ENCODE peak calls at places on chromosomes 5 and 9, in four cellular contexts. J is omental fat pad, X is spleen, D is breast epithelium. N is an unnamed sample.

GRCh38 chr5:140246378-140247122 is 56.4 kb downstream of the PFDN1 start:
- DNase-seq in D (no peak), X (no peak), J (no peak), N (no peak)

GRCh38 chr5:78405820-78406750 is 45.7 kb downstream of the SCAMP1 start:
- DNase-seq in X (no peak), D (no peak), J (no peak), N (no peak)

GRCh38 chr9:109421034-109421700 is 76.9 kb downstream of the PTPN3 start:
- DNase-seq in D (no peak), X (no peak), J (no peak), N (no peak)

GRCh38 chr5:59525957-59526356 is 367.6 kb downstream of the PDE4D start:
- DNase-seq in X (no peak), J (no peak), D (no peak), N (no peak)

GRCh38 chr9:35673132-35673997 is at the start of gene CA9:
- DNase-seq in J (no peak), D (no peak), X (no peak), N (peak; percentile 21)

GRCh38 chr5:72235725-72236124 is 84.3 kb downstream of the MRPS27 start:
- DNase-seq in X (no peak), J (no peak), D (no peak), N (no peak)

GRCh38 chr5:134559672-134560071 is 34.2 kb downstream of the JADE2 start:
- DNase-seq in D (no peak), X (no peak), J (no peak), N (no peak)

GRCh38 chr5:134524826-134525686 is at the start of gene JADE2:
- DNase-seq in X (peak; percentile 96), D (peak; percentile 84), J (peak; percentile 39), N (peak; percentile 86)

GRCh38 chr5:134552301-134552700 is 26.8 kb downstream of the JADE2 start:
- DNase-seq in D (no peak), J (peak; percentile 42), X (no peak), N (no peak)

GRCh38 chr9:120384925-120385272 is 195.1 kb downstream of the CDK5RAP2 start:
- DNase-seq in J (no peak), D (no peak), X (no peak), N (no peak)

GRCh38 chr5:27130587-27130986 is 92.2 kb upstream of the CDH9 start:
- DNase-seq in J (no peak), X (no peak), D (no peak), N (no peak)

GRCh38 chr5:134893748-134894505 is 11.0 kb upstream of the PCBD2 start:
- DNase-seq in X (no peak), D (no peak), J (no peak), N (no peak)

GRCh38 chr5:64690417-64691151 is at the start of gene SHISAL2B:
- DNase-seq in J (no peak), D (no peak), X (peak; percentile 75), N (peak; percentile 14)

GRCh38 chr9:1207681-1208080 is 157.5 kb downstream of the DMRT2 start:
- DNase-seq in J (no peak), D (no peak), X (no peak), N (no peak)

GRCh38 chr5:16461782-16462181 is 3.8 kb downstream of the ZNF622 start:
- DNase-seq in X (no peak), D (no peak), J (no peak), N (no peak)

GRCh38 chr5:11815481-11815880 is 88.8 kb downstream of the CTNND2 start:
- DNase-seq in D (no peak), J (no peak), X (no peak), N (no peak)

GRCh38 chr9:110016340-110016739 is 191.6 kb downstream of the C9orf152 start:
- DNase-seq in J (no peak), X (no peak), D (no peak), N (no peak)

GRCh38 chr9:127437497-127438264 is 13.5 kb downstream of the ZNF79 start:
- DNase-seq in D (no peak), J (no peak), X (no peak), N (peak; percentile 54)
- TF ChIP-seq CTCF in D (no peak), J (no peak), X (no peak), N (no peak)

DNA sequence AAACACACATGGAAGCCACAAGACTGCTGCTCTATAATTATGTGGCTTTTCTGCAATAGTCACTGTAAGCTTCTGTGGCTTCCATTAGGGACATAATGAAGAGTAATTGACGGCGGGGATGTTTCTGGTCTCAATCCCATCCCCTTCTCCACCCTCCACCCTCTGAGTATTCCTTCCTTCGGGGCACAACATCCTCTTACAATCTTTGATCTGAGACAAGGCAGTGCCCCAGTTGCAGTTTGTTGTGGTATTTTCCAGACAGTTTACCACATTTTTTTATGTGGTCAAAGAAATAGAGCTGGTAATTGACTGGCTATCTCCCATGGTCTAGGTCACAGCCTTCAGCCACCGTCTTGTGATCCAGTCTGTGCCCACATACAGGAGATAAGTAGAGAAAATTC is 277.7 kb downstream of the NR2F1-AS1 start:
- DNase-seq in J (no peak), X (no peak), D (no peak), N (no peak)
- TF ChIP-seq CTCF in J (no peak), X (no peak), D (no peak), N (no peak)

GRCh38 chr5:181043285-181044092 is 3.4 kb downstream of the BTNL9 start:
- DNase-seq in J (no peak), D (no peak), X (peak; percentile 69), N (no peak)
- TF ChIP-seq CTCF in J (no peak), D (no peak), X (peak; percentile 31), N (no peak)

DNA sequence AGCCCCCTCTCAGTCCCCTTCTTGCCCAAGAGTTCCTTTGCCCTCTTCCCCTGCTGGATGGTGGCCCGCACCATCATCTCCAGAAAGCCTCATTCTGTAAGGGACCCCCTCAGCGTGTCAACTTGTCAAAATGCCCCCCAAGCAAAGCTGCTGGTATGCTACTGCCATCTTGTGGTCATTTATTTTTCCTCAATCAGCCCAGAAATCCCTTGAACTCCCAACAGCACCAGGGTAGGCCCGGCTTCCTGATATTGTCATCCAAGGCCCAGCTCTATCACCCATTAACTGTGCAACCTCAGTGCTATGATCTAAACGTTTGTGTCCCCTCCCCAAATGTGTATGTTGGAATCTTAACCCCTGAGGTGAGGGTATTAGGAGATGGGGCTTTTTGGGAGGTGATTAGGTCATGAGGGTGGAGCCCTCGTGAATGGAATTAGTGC is 53.2 kb upstream of the FBXW11 start:
- DNase-seq in D (no peak), X (no peak), J (no peak), N (no peak)
- TF ChIP-seq CTCF in D (no peak), X (peak; percentile 32), J (no peak), N (peak; percentile 60)

GRCh38 chr9:70121818-70122436 is 78.3 kb downstream of the MAMDC2 start:
- DNase-seq in D (no peak), X (no peak), J (no peak), N (no peak)

GRCh38 chr9:70117835-70118319 is 74.2 kb downstream of the MAMDC2 start:
- DNase-seq in X (no peak), J (no peak), D (no peak), N (no peak)

GRCh38 chr9:70119786-70120185 is 76.1 kb downstream of the MAMDC2 start:
- DNase-seq in J (no peak), X (no peak), D (no peak), N (no peak)

GRCh38 chr9:70123695-70124094 is 80.0 kb downstream of the MAMDC2 start:
- DNase-seq in D (no peak), J (no peak), X (no peak), N (no peak)

GRCh38 chr9:70120834-70121510 is 77.3 kb downstream of the MAMDC2 start:
- DNase-seq in J (no peak), D (no peak), X (no peak), N (no peak)
- TF ChIP-seq CTCF in J (no peak), D (no peak), X (no peak), N (no peak)

GRCh38 chr5:9657819-9658218 is 27.7 kb upstream of the TAS2R1 start:
- DNase-seq in D (no peak), X (no peak), J (no peak), N (no peak)

GRCh38 chr5:9653061-9653460 is 22.9 kb upstream of the TAS2R1 start:
- DNase-seq in X (no peak), D (no peak), J (no peak), N (no peak)

GRCh38 chr5:9653811-9654210 is 23.7 kb upstream of the TAS2R1 start:
- DNase-seq in J (no peak), X (no peak), D (no peak), N (no peak)

GRCh38 chr5:9654886-9655285 is 24.7 kb upstream of the TAS2R1 start:
- DNase-seq in J (no peak), X (no peak), D (no peak), N (no peak)

DNA sequence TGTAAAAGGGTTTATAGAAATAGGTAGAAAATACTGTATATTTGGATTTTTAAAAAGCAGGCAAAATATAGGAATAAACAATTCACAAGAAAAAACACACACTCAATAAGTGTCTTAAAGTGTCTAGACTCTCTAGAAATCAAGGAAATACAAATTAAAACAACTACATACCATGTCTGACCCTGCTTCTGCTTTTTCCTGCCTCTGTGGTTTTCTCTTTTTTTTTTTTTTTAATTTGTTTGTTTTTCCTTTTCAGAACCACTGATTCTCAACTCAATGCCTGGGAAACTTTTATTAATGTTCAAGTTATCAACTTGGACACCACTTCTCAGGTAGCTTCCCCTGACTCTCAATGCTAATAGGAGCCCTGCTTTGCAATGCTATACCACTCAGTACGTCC is 25.5 kb upstream of the TAS2R1 start:
- DNase-seq in X (no peak), D (no peak), J (no peak), N (no peak)
- TF ChIP-seq CTCF in X (no peak), D (no peak), J (no peak), N (no peak)

GRCh38 chr9:79685576-79685975 is 113.8 kb downstream of the TLE4 start:
- DNase-seq in X (no peak), D (no peak), J (no peak), N (no peak)

GRCh38 chr9:79684711-79685575 is 113.2 kb downstream of the TLE4 start:
- DNase-seq in J (no peak), X (no peak), D (no peak), N (no peak)

GRCh38 chr9:79688363-79688762 is 116.6 kb downstream of the TLE4 start:
- DNase-seq in X (no peak), D (no peak), J (no peak), N (no peak)

GRCh38 chr9:79687131-79687447 is 115.3 kb downstream of the TLE4 start:
- DNase-seq in J (no peak), D (peak; percentile 46), X (no peak), N (peak; percentile 83)

DNA sequence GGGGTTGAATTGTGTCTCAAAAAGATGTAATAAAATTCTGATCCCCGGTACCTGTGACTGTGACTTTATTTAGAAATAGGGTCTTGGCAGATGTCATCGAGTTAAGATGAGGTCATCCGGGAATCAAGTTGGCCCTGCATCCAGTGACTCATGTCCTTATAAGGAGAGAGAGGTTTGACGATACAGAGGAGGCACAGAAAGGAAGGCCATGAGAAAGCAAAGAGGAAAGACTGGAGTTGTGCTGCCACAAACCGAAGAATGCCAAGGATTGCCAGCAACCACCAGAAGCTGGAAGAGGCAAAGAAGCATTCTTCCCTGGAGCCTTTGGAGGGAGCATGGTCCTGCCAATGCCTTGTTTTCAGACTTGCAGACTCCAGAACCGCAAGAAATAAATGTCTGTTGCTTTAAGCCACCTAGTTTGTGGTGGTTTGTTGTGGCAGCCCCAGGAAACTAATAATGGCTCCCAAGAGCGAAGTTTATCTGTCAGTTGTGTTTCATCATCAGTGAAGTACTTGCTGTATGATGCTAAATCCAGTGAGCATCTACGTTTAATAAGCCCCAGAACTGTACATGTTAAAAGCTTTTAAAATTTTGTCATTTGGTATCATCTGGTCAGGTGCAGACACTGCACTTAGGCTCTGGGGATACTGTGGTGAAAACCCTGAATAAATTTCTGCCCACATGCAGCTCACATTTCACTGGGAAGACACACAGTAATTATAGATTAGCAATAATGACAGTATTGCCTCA is 114.8 kb downstream of the TLE4 start:
- DNase-seq in X (no peak), J (no peak), D (peak; percentile 92), N (no peak)
- TF ChIP-seq CTCF in X (no peak), J (no peak), D (no peak), N (no peak)

N was measured in activated CD8-positive, alpha-beta T cell treated with anti-CD3 and anti-CD28 coated beads for 36 hours.